ENCODE peak calls at places on chromosome 15, in six cellular contexts. One of them, this sample, is unnamed.
A peak's percentile ranks its signal among the peaks of the same experiment; 100 is the strongest.

GRCh38 chr15:70358871-70359647 is 261.3 kb upstream of the TLE3 start:
- DNase-seq in mammary epithelial cell: no peak
- DNase-seq in fibroblast of lung: no peak
- DNase-seq in upper lobe of left lung: no peak
- DNase-seq in heart left ventricle: no peak
- DNase-seq in ovary: no peak
- DNase-seq in this sample: no peak

GRCh38 chr15:40075298-40076044 is 33.2 kb downstream of the BMF start:
- DNase-seq in ovary: no peak
- DNase-seq in mammary epithelial cell: no peak
- DNase-seq in upper lobe of left lung: no peak
- DNase-seq in heart left ventricle: no peak
- DNase-seq in fibroblast of lung: no peak
- DNase-seq in this sample: no peak

GRCh38 chr15:93235321-93235720 is 146.3 kb upstream of the RGMA start:
- DNase-seq in fibroblast of lung: no peak
- DNase-seq in mammary epithelial cell: no peak
- DNase-seq in ovary: no peak
- DNase-seq in heart left ventricle: no peak
- DNase-seq in upper lobe of left lung: no peak
- DNase-seq in this sample: no peak

GRCh38 chr15:80445300-80446041 is 41.3 kb downstream of the ARNT2 start:
- DNase-seq in mammary epithelial cell: no peak
- DNase-seq in fibroblast of lung: no peak
- DNase-seq in ovary: no peak
- DNase-seq in heart left ventricle: no peak
- DNase-seq in upper lobe of left lung: peak; percentile 29
- DNase-seq in this sample: no peak

GRCh38 chr15:66619152-66619903 is 53.5 kb upstream of the LCTL start:
- DNase-seq in fibroblast of lung: peak; percentile 67
- DNase-seq in ovary: peak; percentile 83
- DNase-seq in heart left ventricle: peak; percentile 75
- DNase-seq in upper lobe of left lung: peak; percentile 94
- DNase-seq in mammary epithelial cell: peak; percentile 57
- DNase-seq in this sample: peak; percentile 78

GRCh38 chr15:92164327-92165000 is 229.2 kb upstream of the ST8SIA2 start:
- DNase-seq in fibroblast of lung: no peak
- DNase-seq in upper lobe of left lung: no peak
- DNase-seq in heart left ventricle: no peak
- DNase-seq in ovary: no peak
- DNase-seq in mammary epithelial cell: no peak
- DNase-seq in this sample: no peak

GRCh38 chr15:57527382-57528091 is 64.2 kb upstream of the MYZAP start:
- DNase-seq in fibroblast of lung: peak; percentile 90
- DNase-seq in ovary: peak; percentile 61
- DNase-seq in mammary epithelial cell: peak; percentile 68
- DNase-seq in heart left ventricle: no peak
- DNase-seq in upper lobe of left lung: no peak
- DNase-seq in this sample: no peak

GRCh38 chr15:39442898-39443297 is 138.0 kb upstream of the THBS1 start:
- DNase-seq in fibroblast of lung: no peak
- DNase-seq in ovary: no peak
- DNase-seq in upper lobe of left lung: no peak
- DNase-seq in heart left ventricle: no peak
- DNase-seq in mammary epithelial cell: no peak
- DNase-seq in this sample: no peak

GRCh38 chr15:38589502-38589901 is 24.9 kb upstream of the RASGRP1 start:
- DNase-seq in heart left ventricle: no peak
- DNase-seq in fibroblast of lung: peak; percentile 64
- DNase-seq in ovary: no peak
- DNase-seq in upper lobe of left lung: no peak
- DNase-seq in mammary epithelial cell: peak; percentile 88
- DNase-seq in this sample: no peak

GRCh38 chr15:85708402-85708932 is 86.3 kb downstream of the KLHL25 start:
- DNase-seq in mammary epithelial cell: no peak
- DNase-seq in upper lobe of left lung: no peak
- DNase-seq in heart left ventricle: no peak
- DNase-seq in ovary: no peak
- DNase-seq in fibroblast of lung: no peak
- DNase-seq in this sample: no peak

GRCh38 chr15:85709250-85709649 is 85.5 kb downstream of the KLHL25 start:
- DNase-seq in mammary epithelial cell: no peak
- DNase-seq in fibroblast of lung: no peak
- DNase-seq in heart left ventricle: no peak
- DNase-seq in upper lobe of left lung: no peak
- DNase-seq in ovary: no peak
- DNase-seq in this sample: no peak

GRCh38 chr15:85706779-85707518 is 87.8 kb downstream of the KLHL25 start:
- DNase-seq in upper lobe of left lung: no peak
- DNase-seq in heart left ventricle: peak; percentile 58
- DNase-seq in mammary epithelial cell: no peak
- DNase-seq in ovary: peak; percentile 67
- DNase-seq in fibroblast of lung: peak; percentile 64
- DNase-seq in this sample: peak; percentile 76

GRCh38 chr15:85710340-85710842 is 84.3 kb downstream of the KLHL25 start:
- DNase-seq in ovary: no peak
- DNase-seq in mammary epithelial cell: no peak
- DNase-seq in fibroblast of lung: no peak
- DNase-seq in upper lobe of left lung: no peak
- DNase-seq in heart left ventricle: no peak
- DNase-seq in this sample: no peak

DNA sequence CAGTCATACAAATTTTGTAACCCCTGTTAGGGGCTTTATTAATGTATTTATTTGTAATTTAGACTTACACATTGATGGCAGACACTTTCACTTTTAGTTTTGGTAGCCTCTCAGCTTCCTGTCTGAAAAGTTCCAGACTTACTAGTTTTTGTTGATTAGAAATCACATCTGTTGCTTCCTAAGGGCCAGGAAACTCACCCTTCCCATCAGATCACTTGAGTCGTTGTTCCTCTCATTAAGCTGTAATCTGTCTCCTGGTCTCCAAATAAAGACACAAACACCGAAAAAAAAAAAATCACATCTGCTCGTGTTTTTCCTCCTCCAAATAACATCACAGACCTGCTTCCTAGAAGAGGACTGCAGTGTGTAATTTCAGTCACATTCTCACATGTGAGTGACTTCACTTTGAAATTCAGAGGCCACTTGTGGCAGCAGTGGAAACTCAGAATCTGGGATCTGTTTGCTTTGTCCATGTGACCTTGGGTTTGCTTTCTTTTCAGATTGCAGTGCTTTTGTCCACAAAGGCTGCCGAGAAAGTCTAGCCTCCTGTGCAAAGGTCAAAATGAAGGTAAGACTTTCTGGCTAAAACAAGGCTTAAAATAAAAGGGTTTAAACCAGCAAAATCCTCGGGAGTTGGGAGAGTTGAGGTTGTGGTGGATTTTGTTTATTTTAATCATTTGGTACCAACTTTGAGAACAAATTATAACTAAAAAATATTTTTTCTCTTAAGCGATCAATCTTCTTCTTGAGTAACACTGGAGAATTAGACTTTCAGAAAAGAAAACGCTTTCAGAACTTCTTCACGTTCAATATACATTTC is 87.0 kb downstream of the KLHL25 start:
- DNase-seq in mammary epithelial cell: no peak
- DNase-seq in upper lobe of left lung: no peak
- DNase-seq in heart left ventricle: no peak
- DNase-seq in fibroblast of lung: peak; percentile 55
- DNase-seq in ovary: no peak
- DNase-seq in this sample: no peak
- H3K4me3 ChIP-seq in mammary epithelial cell: no peak overlapping the region
- H3K4me3 ChIP-seq in upper lobe of left lung: no peak overlapping the region
- H3K4me3 ChIP-seq in heart left ventricle: peak overlapping the region; percentile 38
- H3K4me3 ChIP-seq in fibroblast of lung: peak overlapping the region; percentile 27
- H3K4me3 ChIP-seq in ovary: no peak overlapping the region
- H3K4me3 ChIP-seq in this sample: peak overlapping the region; percentile 1

GRCh38 chr15:90040618-90041017 is 39.5 kb downstream of the ZNF710 start:
- DNase-seq in heart left ventricle: no peak
- DNase-seq in ovary: no peak
- DNase-seq in mammary epithelial cell: no peak
- DNase-seq in upper lobe of left lung: no peak
- DNase-seq in fibroblast of lung: no peak
- DNase-seq in this sample: no peak
- TF ChIP-seq CTCF in heart left ventricle: no peak
- TF ChIP-seq CTCF in ovary: no peak
- TF ChIP-seq CTCF in mammary epithelial cell: no peak
- TF ChIP-seq CTCF in upper lobe of left lung: no peak
- TF ChIP-seq CTCF in fibroblast of lung: no peak
- TF ChIP-seq CTCF in this sample: no peak

GRCh38 chr15:48413304-48413703 is 82.1 kb downstream of the DUT start:
- DNase-seq in upper lobe of left lung: no peak
- DNase-seq in mammary epithelial cell: no peak
- DNase-seq in heart left ventricle: no peak
- DNase-seq in fibroblast of lung: peak; percentile 79
- DNase-seq in ovary: no peak
- DNase-seq in this sample: no peak

GRCh38 chr15:48415036-48415886 is 84.0 kb downstream of the DUT start:
- DNase-seq in upper lobe of left lung: peak; percentile 11
- DNase-seq in fibroblast of lung: no peak
- DNase-seq in ovary: no peak
- DNase-seq in mammary epithelial cell: peak; percentile 27
- DNase-seq in heart left ventricle: no peak
- DNase-seq in this sample: no peak

GRCh38 chr15:48411971-48412591 is 80.9 kb downstream of the DUT start:
- DNase-seq in ovary: no peak
- DNase-seq in mammary epithelial cell: no peak
- DNase-seq in heart left ventricle: no peak
- DNase-seq in fibroblast of lung: no peak
- DNase-seq in upper lobe of left lung: no peak
- DNase-seq in this sample: no peak

GRCh38 chr15:48416301-48416700 is 85.1 kb downstream of the DUT start:
- DNase-seq in ovary: no peak
- DNase-seq in fibroblast of lung: no peak
- DNase-seq in mammary epithelial cell: no peak
- DNase-seq in heart left ventricle: no peak
- DNase-seq in upper lobe of left lung: no peak
- DNase-seq in this sample: no peak

GRCh38 chr15:48414015-48414414 is 82.8 kb downstream of the DUT start:
- DNase-seq in heart left ventricle: no peak
- DNase-seq in mammary epithelial cell: no peak
- DNase-seq in upper lobe of left lung: no peak
- DNase-seq in fibroblast of lung: peak; percentile 57
- DNase-seq in ovary: peak; percentile 52
- DNase-seq in this sample: no peak
- H3K4me3 ChIP-seq in heart left ventricle: no peak overlapping the region
- H3K4me3 ChIP-seq in mammary epithelial cell: no peak overlapping the region
- H3K4me3 ChIP-seq in upper lobe of left lung: no peak overlapping the region
- H3K4me3 ChIP-seq in fibroblast of lung: no peak overlapping the region
- H3K4me3 ChIP-seq in ovary: no peak overlapping the region
- H3K4me3 ChIP-seq in this sample: no peak overlapping the region

GRCh38 chr15:62124176-62124952 is 40.7 kb downstream of the C2CD4B start:
- DNase-seq in ovary: no peak
- DNase-seq in heart left ventricle: no peak
- DNase-seq in mammary epithelial cell: no peak
- DNase-seq in upper lobe of left lung: no peak
- DNase-seq in fibroblast of lung: no peak
- DNase-seq in this sample: no peak

GRCh38 chr15:62126364-62126763 is 38.7 kb downstream of the C2CD4B start:
- DNase-seq in ovary: no peak
- DNase-seq in fibroblast of lung: no peak
- DNase-seq in upper lobe of left lung: no peak
- DNase-seq in heart left ventricle: no peak
- DNase-seq in mammary epithelial cell: no peak
- DNase-seq in this sample: no peak

GRCh38 chr15:62122249-62122648 is 42.8 kb downstream of the C2CD4B start:
- DNase-seq in heart left ventricle: no peak
- DNase-seq in upper lobe of left lung: no peak
- DNase-seq in fibroblast of lung: no peak
- DNase-seq in mammary epithelial cell: no peak
- DNase-seq in ovary: no peak
- DNase-seq in this sample: no peak

GRCh38 chr15:62125763-62126162 is 39.3 kb downstream of the C2CD4B start:
- DNase-seq in fibroblast of lung: peak; percentile 53
- DNase-seq in mammary epithelial cell: peak; percentile 60
- DNase-seq in ovary: no peak
- DNase-seq in heart left ventricle: no peak
- DNase-seq in upper lobe of left lung: no peak
- DNase-seq in this sample: no peak

GRCh38 chr15:62124953-62125263 is 40.2 kb downstream of the C2CD4B start:
- DNase-seq in ovary: no peak
- DNase-seq in fibroblast of lung: no peak
- DNase-seq in upper lobe of left lung: no peak
- DNase-seq in mammary epithelial cell: no peak
- DNase-seq in heart left ventricle: no peak
- DNase-seq in this sample: no peak
- TF ChIP-seq CTCF in ovary: no peak
- TF ChIP-seq CTCF in fibroblast of lung: no peak
- TF ChIP-seq CTCF in upper lobe of left lung: peak; percentile 8
- TF ChIP-seq CTCF in mammary epithelial cell: no peak
- TF ChIP-seq CTCF in heart left ventricle: no peak
- TF ChIP-seq CTCF in this sample: no peak

GRCh38 chr15:74895830-74896229 is 6.0 kb downstream of the MPI start:
- DNase-seq in heart left ventricle: no peak
- DNase-seq in mammary epithelial cell: no peak
- DNase-seq in fibroblast of lung: no peak
- DNase-seq in ovary: no peak
- DNase-seq in upper lobe of left lung: no peak
- DNase-seq in this sample: no peak
- H3K4me3 ChIP-seq in heart left ventricle: no peak overlapping the region
- H3K4me3 ChIP-seq in mammary epithelial cell: no peak overlapping the region
- H3K4me3 ChIP-seq in fibroblast of lung: no peak overlapping the region
- H3K4me3 ChIP-seq in ovary: no peak overlapping the region
- H3K4me3 ChIP-seq in upper lobe of left lung: no peak overlapping the region
- H3K4me3 ChIP-seq in this sample: no peak overlapping the region

GRCh38 chr15:85593809-85594441 is 200.8 kb downstream of the KLHL25 start:
- DNase-seq in mammary epithelial cell: no peak
- DNase-seq in heart left ventricle: no peak
- DNase-seq in fibroblast of lung: no peak
- DNase-seq in upper lobe of left lung: no peak
- DNase-seq in ovary: no peak
- DNase-seq in this sample: no peak

GRCh38 chr15:85588657-85589056 is 206.1 kb downstream of the KLHL25 start:
- DNase-seq in mammary epithelial cell: peak; percentile 73
- DNase-seq in ovary: no peak
- DNase-seq in fibroblast of lung: peak; percentile 63
- DNase-seq in heart left ventricle: no peak
- DNase-seq in upper lobe of left lung: no peak
- DNase-seq in this sample: no peak

GRCh38 chr15:85589873-85590272 is 204.9 kb downstream of the KLHL25 start:
- DNase-seq in ovary: no peak
- DNase-seq in mammary epithelial cell: peak; percentile 46
- DNase-seq in heart left ventricle: no peak
- DNase-seq in upper lobe of left lung: no peak
- DNase-seq in fibroblast of lung: peak; percentile 70
- DNase-seq in this sample: no peak

GRCh38 chr15:85592148-85592547 is 202.6 kb downstream of the KLHL25 start:
- DNase-seq in heart left ventricle: no peak
- DNase-seq in fibroblast of lung: peak; percentile 82
- DNase-seq in upper lobe of left lung: no peak
- DNase-seq in mammary epithelial cell: peak; percentile 88
- DNase-seq in ovary: no peak
- DNase-seq in this sample: no peak

DNA sequence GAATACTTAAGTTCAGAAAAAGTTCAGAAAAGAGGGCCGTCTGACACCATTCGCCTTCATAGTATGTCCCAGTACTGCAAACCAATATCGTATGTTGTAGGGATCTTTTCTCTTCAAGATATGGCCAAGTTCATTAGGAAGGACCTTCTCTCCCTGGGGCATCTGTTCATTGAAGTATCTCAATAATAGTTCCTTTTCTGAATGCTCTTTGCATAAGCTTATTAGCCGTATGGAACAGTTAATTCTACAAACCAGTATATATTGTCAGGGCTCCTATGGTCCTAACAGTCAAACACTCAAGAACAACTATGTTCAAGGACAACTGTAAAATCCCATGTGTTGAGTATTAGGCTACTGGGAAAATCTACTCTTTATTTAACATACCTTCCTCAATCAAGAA is 203.1 kb downstream of the KLHL25 start:
- DNase-seq in heart left ventricle: no peak
- DNase-seq in ovary: no peak
- DNase-seq in fibroblast of lung: no peak
- DNase-seq in mammary epithelial cell: no peak
- DNase-seq in upper lobe of left lung: no peak
- DNase-seq in this sample: no peak
- TF ChIP-seq CTCF in heart left ventricle: no peak
- TF ChIP-seq CTCF in ovary: no peak
- TF ChIP-seq CTCF in fibroblast of lung: no peak
- TF ChIP-seq CTCF in mammary epithelial cell: no peak
- TF ChIP-seq CTCF in upper lobe of left lung: no peak
- TF ChIP-seq CTCF in this sample: no peak